ENCODE peak calls at places on chromosome 13, in eight cellular contexts. J is CD8-positive, alpha-beta T cell; D is tibial nerve; H is heart right ventricle; S is suprapubic skin; M is esophagus squamous epithelium; C is IMR-90; L is body of pancreas. P is an unnamed sample.

GRCh38 chr13:70162141-70162540 is 53.9 kb upstream of the KLHL1 start:
- DNase-seq in L (no peak), C (no peak), J (no peak), M (no peak), H (no peak), S (no peak), D (no peak), P (no peak)

GRCh38 chr13:28750187-28751045 is 31.6 kb upstream of the SLC46A3 start:
- DNase-seq in J (no peak), H (no peak), M (no peak), C (no peak), S (no peak), D (no peak), L (no peak), P (no peak)

GRCh38 chr13:43132228-43132627 is 108.8 kb downstream of the DNAJC15 start:
- DNase-seq in D (no peak), H (peak; percentile 21), M (no peak), J (no peak), L (peak; percentile 32), C (peak; percentile 36), S (no peak), P (no peak)

GRCh38 chr13:109331898-109332297 is 454.5 kb downstream of the IRS2 start:
- DNase-seq in M (no peak), L (peak; percentile 13), J (no peak), H (no peak), S (no peak), D (no peak), C (peak; percentile 89), P (no peak)

GRCh38 chr13:40666905-40667621 is 622 bp upstream of the FOXO1 start:
- DNase-seq in C (no peak), L (peak; percentile 52), D (peak; percentile 24), M (peak; percentile 37), S (peak; percentile 86), H (peak; percentile 35), J (peak; percentile 44), P (no peak)

GRCh38 chr13:101289764-101290163 is 126.5 kb downstream of the NALCN start:
- DNase-seq in M (no peak), J (no peak), L (peak; percentile 60), C (peak; percentile 75), S (no peak), H (no peak), D (no peak), P (no peak)

GRCh38 chr13:51928231-51928630 is 66.5 kb downstream of the CCDC70 start:
- DNase-seq in D (no peak), C (no peak), J (no peak), M (no peak), S (no peak), L (no peak), H (peak; percentile 31), P (no peak)

GRCh38 chr13:20156711-20157110 is 4.1 kb downstream of the GJA3 start:
- DNase-seq in D (no peak), M (no peak), L (no peak), J (no peak), C (no peak), S (no peak), H (no peak), P (no peak)

GRCh38 chr13:39259371-39259770 is 221.1 kb downstream of the NHLRC3 start:
- DNase-seq in L (no peak), J (no peak), M (no peak), S (no peak), H (no peak), D (no peak), C (no peak), P (no peak)

GRCh38 chr13:103815619-103816018 is 749.4 kb upstream of the SLC10A2 start:
- DNase-seq in H (no peak), S (no peak), J (no peak), L (no peak), M (no peak), C (no peak), D (no peak), P (no peak)

GRCh38 chr13:74090397-74090796 is 43.8 kb downstream of the KLF12 start:
- DNase-seq in H (no peak), J (no peak), L (no peak), C (peak; percentile 18), S (no peak), D (no peak), M (no peak), P (no peak)

GRCh38 chr13:74273591-74273990 is 139.4 kb upstream of the KLF12 start:
- DNase-seq in H (no peak), L (no peak), M (no peak), C (no peak), D (no peak), J (no peak), S (no peak), P (no peak)

GRCh38 chr13:104773775-104774174 is 1707.6 kb upstream of the SLC10A2 start:
- DNase-seq in D (no peak), S (no peak), L (no peak), M (no peak), J (no peak), C (peak; percentile 54), H (no peak), P (no peak)

GRCh38 chr13:41944229-41944628 is 16.7 kb downstream of the VWA8 start:
- DNase-seq in J (no peak), C (no peak), M (no peak), H (no peak), D (no peak), L (no peak), S (no peak), P (no peak)

GRCh38 chr13:66312312-66313087 is 917.6 kb downstream of the PCDH9 start:
- DNase-seq in J (no peak), S (no peak), M (no peak), L (peak; percentile 47), D (no peak), C (peak; percentile 80), H (no peak), P (no peak)

GRCh38 chr13:37595162-37595561 is 3.4 kb downstream of the POSTN start:
- DNase-seq in C (peak; percentile 47), J (no peak), L (no peak), S (no peak), H (no peak), D (no peak), M (no peak), P (no peak)

GRCh38 chr13:107864543-107865460 is 350.5 kb downstream of the LIG4 start:
- DNase-seq in M (no peak), S (no peak), J (no peak), L (peak; percentile 15), H (peak; percentile 35), D (no peak), C (peak; percentile 86), P (no peak)

GRCh38 chr13:51862965-51863364 is 1.2 kb downstream of the CCDC70 start:
- DNase-seq in M (no peak), S (no peak), C (no peak), D (no peak), L (no peak), H (no peak), J (no peak), P (no peak)

GRCh38 chr13:75726313-75726712 is 90.2 kb downstream of the LMO7 start:
- DNase-seq in J (no peak), H (no peak), S (no peak), C (no peak), L (no peak), M (no peak), D (no peak), P (no peak)

GRCh38 chr13:107299717-107300116 is 731.8 kb upstream of the ARGLU1 start:
- DNase-seq in L (no peak), S (no peak), M (no peak), C (no peak), H (no peak), D (no peak), J (no peak), P (no peak)

GRCh38 chr13:30172593-30173300 is 134.6 kb downstream of the KATNAL1 start:
- DNase-seq in M (no peak), C (no peak), D (no peak), H (no peak), L (no peak), J (no peak), S (peak; percentile 39), P (no peak)

GRCh38 chr13:20566424-20566916 is 487 bp upstream of the IFT88 start:
- DNase-seq in L (peak; percentile 55), J (no peak), C (peak; percentile 85), S (no peak), D (no peak), M (no peak), H (no peak), P (no peak)

GRCh38 chr13:18954254-18954653 is 227.4 kb downstream of the TUBA3C start:
- DNase-seq in J (no peak), D (no peak), S (peak; percentile 60), L (no peak), H (no peak), C (no peak), M (no peak), P (no peak)
- H3K9me3 ChIP-seq in J (no peaks in the 10 kb centered on the region), D (no peaks in the 10 kb centered on the region), S (peaks cover 20% of the 10 kb centered on the region), L (peaks cover 3% of the 10 kb centered on the region), H (peaks cover 17% of the 10 kb centered on the region), C (peaks cover 51% of the 10 kb centered on the region), M (no peaks in the 10 kb centered on the region), P (no peaks in the 10 kb centered on the region)

GRCh38 chr13:48068036-48068435 is 26.9 kb downstream of the MED4 start:
- DNase-seq in C (no peak), M (no peak), S (no peak), H (no peak), J (no peak), L (no peak), D (no peak), P (no peak)
- H3K9me3 ChIP-seq in C (peaks cover 46% of the 10 kb centered on the region), M (no peaks in the 10 kb centered on the region), S (peaks cover 16% of the 10 kb centered on the region), H (peaks cover 44% of the 10 kb centered on the region), J (no peaks in the 10 kb centered on the region), L (peaks cover 3% of the 10 kb centered on the region), D (no peaks in the 10 kb centered on the region), P (peaks cover 2% of the 10 kb centered on the region)

GRCh38 chr13:83816081-83816480 is 66.2 kb downstream of the SLITRK1 start:
- DNase-seq in H (no peak), D (no peak), S (no peak), C (no peak), J (no peak), M (no peak), L (no peak), P (no peak)
- H3K9me3 ChIP-seq in H (no peaks in the 10 kb centered on the region), D (no peaks in the 10 kb centered on the region), S (no peaks in the 10 kb centered on the region), C (peaks cover 2% of the 10 kb centered on the region), J (no peaks in the 10 kb centered on the region), M (no peaks in the 10 kb centered on the region), L (no peaks in the 10 kb centered on the region), P (no peaks in the 10 kb centered on the region)

GRCh38 chr13:112000888-112001287 is 66.1 kb upstream of the SOX1 start:
- DNase-seq in L (no peak), M (no peak), D (no peak), J (no peak), S (no peak), C (no peak), H (no peak), P (no peak)
- H3K9me3 ChIP-seq in L (no peaks in the 10 kb centered on the region), M (no peaks in the 10 kb centered on the region), D (no peaks in the 10 kb centered on the region), J (no peaks in the 10 kb centered on the region), S (no peaks in the 10 kb centered on the region), C (peaks cover 33% of the 10 kb centered on the region), H (no peaks in the 10 kb centered on the region), P (no peaks in the 10 kb centered on the region)

DNA sequence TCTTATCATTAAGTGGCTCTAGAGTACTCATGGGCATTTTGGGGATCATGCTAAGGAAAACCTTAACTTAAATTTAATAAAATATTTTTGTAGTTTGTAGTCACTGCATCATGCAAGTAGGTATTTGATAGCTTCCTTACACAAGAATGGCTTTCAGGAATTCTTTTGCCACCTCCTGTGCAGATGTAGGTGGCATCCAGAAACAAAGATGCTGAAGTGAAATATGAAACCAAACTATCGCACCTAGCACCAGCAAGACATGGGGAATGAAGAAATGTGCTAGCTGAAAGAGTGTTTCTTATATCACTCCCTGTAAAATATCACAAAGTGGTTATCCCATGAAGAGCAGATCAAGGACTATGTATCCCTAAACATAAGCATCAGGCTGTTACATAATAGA is 924.5 kb upstream of the PRR20A start:
- DNase-seq in J (no peak), S (no peak), L (no peak), M (no peak), D (no peak), H (no peak), C (no peak), P (no peak)
- H3K9me3 ChIP-seq in J (no peaks in the 10 kb centered on the region), S (no peaks in the 10 kb centered on the region), L (no peaks in the 10 kb centered on the region), M (no peaks in the 10 kb centered on the region), D (no peaks in the 10 kb centered on the region), H (no peaks in the 10 kb centered on the region), C (peaks cover 5% of the 10 kb centered on the region), P (no peaks in the 10 kb centered on the region)

P was measured in T-helper 17 cell.